ENCODE peak calls at places on chromosomes 1 and 21, in four cellular contexts. One of them, this sample, is unnamed. For H3K4me1, the result is how much of the 10 kb centered on the place peaks cover.

GRCh38 chr1:230972855-230973271 is 5.8 kb downstream of the TTC13 start:
- DNase-seq in IMR-90: peak
- DNase-seq in pancreas: no peak
- DNase-seq in K562: no peak
- DNase-seq in this sample: no peak

GRCh38 chr1:111596499-111596898 is 23.1 kb upstream of the RAP1A start:
- DNase-seq in IMR-90: no peak
- DNase-seq in pancreas: no peak
- DNase-seq in K562: no peak
- DNase-seq in this sample: no peak

GRCh38 chr1:117143856-117144255 is 22.3 kb upstream of the TRIM45 start:
- DNase-seq in K562: no peak
- DNase-seq in pancreas: no peak
- DNase-seq in IMR-90: no peak
- DNase-seq in this sample: no peak

GRCh38 chr1:202058001-202058908 is 47.9 kb downstream of the ELF3 start:
- DNase-seq in IMR-90: peak
- DNase-seq in pancreas: no peak
- DNase-seq in K562: peak
- DNase-seq in this sample: no peak

GRCh38 chr1:25347556-25347955 is 9.4 kb downstream of the TMEM50A start:
- DNase-seq in K562: no peak
- DNase-seq in IMR-90: no peak
- DNase-seq in pancreas: no peak
- DNase-seq in this sample: no peak

GRCh38 chr1:91570105-91570448 is 69.4 kb downstream of the CDC7 start:
- DNase-seq in pancreas: no peak
- DNase-seq in K562: no peak
- DNase-seq in IMR-90: no peak
- DNase-seq in this sample: no peak

GRCh38 chr1:20699558-20699957 is 18.2 kb downstream of the KIF17 start:
- DNase-seq in pancreas: no peak
- DNase-seq in K562: no peak
- DNase-seq in IMR-90: no peak
- DNase-seq in this sample: no peak

GRCh38 chr21:38787461-38788274 is 18.1 kb upstream of the ETS2 start:
- DNase-seq in IMR-90: peak
- DNase-seq in K562: peak
- DNase-seq in pancreas: peak
- DNase-seq in this sample: peak

GRCh38 chr21:28781602-28782274 is 210.9 kb downstream of the LTN1 start:
- DNase-seq in IMR-90: peak
- DNase-seq in K562: peak
- DNase-seq in pancreas: no peak
- DNase-seq in this sample: no peak

GRCh38 chr1:226659641-226660040 is 79.4 kb downstream of the ITPKB start:
- DNase-seq in IMR-90: no peak
- DNase-seq in pancreas: no peak
- DNase-seq in K562: no peak
- DNase-seq in this sample: peak

GRCh38 chr1:226661965-226662364 is 77.1 kb downstream of the ITPKB start:
- DNase-seq in IMR-90: peak
- DNase-seq in K562: no peak
- DNase-seq in pancreas: no peak
- DNase-seq in this sample: peak

GRCh38 chr1:226661271-226661670 is 77.8 kb downstream of the ITPKB start:
- DNase-seq in pancreas: no peak
- DNase-seq in K562: no peak
- DNase-seq in IMR-90: no peak
- DNase-seq in this sample: no peak

GRCh38 chr1:226659136-226659535 is 79.9 kb downstream of the ITPKB start:
- DNase-seq in IMR-90: no peak
- DNase-seq in pancreas: no peak
- DNase-seq in K562: no peak
- DNase-seq in this sample: no peak

GRCh38 chr1:226660410-226661182 is 78.5 kb downstream of the ITPKB start:
- DNase-seq in K562: no peak
- DNase-seq in IMR-90: no peak
- DNase-seq in pancreas: no peak
- DNase-seq in this sample: peak
- H3K4me1 ChIP-seq in K562: under half
- H3K4me1 ChIP-seq in IMR-90: under half
- H3K4me1 ChIP-seq in pancreas: half or more
- H3K4me1 ChIP-seq in this sample: half or more

GRCh38 chr1:234721476-234722266 is 111.7 kb upstream of the IRF2BP2 start:
- DNase-seq in K562: no peak
- DNase-seq in pancreas: peak
- DNase-seq in IMR-90: peak
- DNase-seq in this sample: no peak
- H3K4me3 ChIP-seq in K562: no peak
- H3K4me3 ChIP-seq in pancreas: no peak
- H3K4me3 ChIP-seq in IMR-90: no peak
- H3K4me3 ChIP-seq in this sample: no peak

GRCh38 chr1:173014145-173014544 is 36.6 kb downstream of the TNFSF18 start:
- DNase-seq in pancreas: no peak
- DNase-seq in IMR-90: no peak
- DNase-seq in K562: no peak
- DNase-seq in this sample: no peak

GRCh38 chr1:173020138-173020742 is 30.5 kb downstream of the TNFSF18 start:
- DNase-seq in pancreas: no peak
- DNase-seq in IMR-90: no peak
- DNase-seq in K562: no peak
- DNase-seq in this sample: no peak

GRCh38 chr1:173017792-173018191 is 32.9 kb downstream of the TNFSF18 start:
- DNase-seq in K562: no peak
- DNase-seq in pancreas: no peak
- DNase-seq in IMR-90: no peak
- DNase-seq in this sample: no peak

GRCh38 chr1:173016409-173016808 is 34.3 kb downstream of the TNFSF18 start:
- DNase-seq in IMR-90: no peak
- DNase-seq in pancreas: no peak
- DNase-seq in K562: no peak
- DNase-seq in this sample: no peak

DNA sequence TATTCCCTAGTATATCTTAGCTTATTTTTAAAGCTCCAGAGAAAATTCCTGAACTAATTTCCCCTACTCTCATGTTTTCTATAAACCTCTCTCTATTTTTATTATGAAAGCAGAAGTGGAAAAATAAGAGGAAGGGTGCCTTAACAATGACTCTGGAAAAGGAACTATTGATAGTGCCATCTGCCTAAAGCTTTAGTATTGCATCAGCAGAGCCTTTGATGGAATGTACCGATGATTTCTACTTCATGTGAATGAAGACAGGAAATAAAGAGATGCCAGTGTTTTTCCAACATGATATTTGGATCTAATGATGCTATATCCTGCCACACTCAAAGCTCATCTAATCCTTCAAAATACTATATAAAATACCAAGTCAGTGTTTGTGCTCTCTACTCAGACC is 35.1 kb downstream of the TNFSF18 start:
- DNase-seq in pancreas: no peak
- DNase-seq in K562: no peak
- DNase-seq in IMR-90: no peak
- DNase-seq in this sample: no peak
- H3K4me1 ChIP-seq in pancreas: under half
- H3K4me1 ChIP-seq in K562: under half
- H3K4me1 ChIP-seq in IMR-90: under half
- H3K4me1 ChIP-seq in this sample: under half

GRCh38 chr1:228274452-228275153 is 66.8 kb downstream of the OBSCN start:
- DNase-seq in K562: no peak
- DNase-seq in pancreas: no peak
- DNase-seq in IMR-90: no peak
- DNase-seq in this sample: no peak
- H3K4me3 ChIP-seq in K562: peak
- H3K4me3 ChIP-seq in pancreas: no peak
- H3K4me3 ChIP-seq in IMR-90: no peak
- H3K4me3 ChIP-seq in this sample: no peak

GRCh38 chr1:15220825-15221431 is 26.1 kb upstream of the FHAD1 start:
- DNase-seq in IMR-90: no peak
- DNase-seq in pancreas: no peak
- DNase-seq in K562: no peak
- DNase-seq in this sample: peak

GRCh38 chr1:15219280-15220023 is 27.6 kb upstream of the FHAD1 start:
- DNase-seq in pancreas: no peak
- DNase-seq in IMR-90: no peak
- DNase-seq in K562: no peak
- DNase-seq in this sample: no peak

GRCh38 chr1:15220024-15220392 is 27.0 kb upstream of the FHAD1 start:
- DNase-seq in IMR-90: no peak
- DNase-seq in K562: no peak
- DNase-seq in pancreas: no peak
- DNase-seq in this sample: no peak

GRCh38 chr1:15217654-15218053 is 29.4 kb upstream of the FHAD1 start:
- DNase-seq in IMR-90: no peak
- DNase-seq in K562: no peak
- DNase-seq in pancreas: no peak
- DNase-seq in this sample: no peak

GRCh38 chr1:15218287-15219279 is 28.4 kb upstream of the FHAD1 start:
- DNase-seq in pancreas: no peak
- DNase-seq in IMR-90: peak
- DNase-seq in K562: peak
- DNase-seq in this sample: no peak
- H3K4me1 ChIP-seq in pancreas: under half
- H3K4me1 ChIP-seq in IMR-90: under half
- H3K4me1 ChIP-seq in K562: under half
- H3K4me1 ChIP-seq in this sample: under half

GRCh38 chr1:206116873-206117150 is 376 bp downstream of the AVPR1B start:
- DNase-seq in pancreas: no peak
- DNase-seq in K562: no peak
- DNase-seq in IMR-90: no peak
- DNase-seq in this sample: no peak
- H3K4me3 ChIP-seq in pancreas: peak
- H3K4me3 ChIP-seq in K562: no peak
- H3K4me3 ChIP-seq in IMR-90: no peak
- H3K4me3 ChIP-seq in this sample: no peak

DNA sequence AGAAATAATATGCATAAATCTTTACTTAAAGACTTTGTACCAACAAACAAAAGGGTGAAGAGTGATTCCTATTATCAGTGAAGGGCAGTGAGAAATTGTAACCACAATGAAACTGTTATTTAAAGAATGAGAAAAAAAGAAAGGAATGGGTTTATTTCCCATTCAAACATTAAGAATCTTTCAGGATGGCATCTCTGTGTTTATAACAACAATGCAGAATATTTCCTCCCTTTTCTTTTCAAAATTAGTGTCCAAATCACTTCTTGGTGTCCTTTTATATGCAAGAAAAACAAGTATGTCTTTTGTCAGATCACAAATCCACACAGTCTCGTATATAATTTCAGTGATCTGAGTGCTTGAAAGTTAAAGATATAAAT is 61.2 kb downstream of the PTPRC start:
- DNase-seq in pancreas: no peak
- DNase-seq in IMR-90: no peak
- DNase-seq in K562: no peak
- DNase-seq in this sample: no peak
- H3K4me1 ChIP-seq in pancreas: under half
- H3K4me1 ChIP-seq in IMR-90: under half
- H3K4me1 ChIP-seq in K562: under half
- H3K4me1 ChIP-seq in this sample: under half

DNA sequence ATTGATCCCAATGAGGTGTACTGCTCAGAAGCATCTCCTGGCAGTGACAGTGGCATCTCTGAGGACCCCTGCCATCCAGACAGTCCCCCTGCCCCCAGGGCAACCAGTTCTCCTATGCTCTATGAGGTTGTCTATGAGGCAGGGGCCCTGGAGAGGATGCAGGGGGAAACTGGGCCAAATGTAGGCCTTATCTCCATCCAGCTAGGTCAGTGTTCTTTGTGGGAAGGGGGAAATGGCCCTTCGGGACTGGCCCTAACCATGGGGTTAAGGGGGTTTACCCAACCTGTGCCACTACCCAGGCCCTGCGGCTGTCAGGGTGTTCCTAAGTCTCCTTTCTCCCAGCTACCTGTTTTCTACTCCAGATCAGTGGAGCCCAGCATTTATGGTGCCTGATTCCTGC is 1.3 kb downstream of the CREB3L4 start:
- DNase-seq in pancreas: no peak
- DNase-seq in IMR-90: no peak
- DNase-seq in K562: no peak
- DNase-seq in this sample: no peak
- H3K4me3 ChIP-seq in pancreas: peak
- H3K4me3 ChIP-seq in IMR-90: no peak
- H3K4me3 ChIP-seq in K562: peak
- H3K4me3 ChIP-seq in this sample: no peak

GRCh38 chr1:67573481-67573880 is 111.5 kb upstream of the GADD45A start:
- DNase-seq in K562: no peak
- DNase-seq in pancreas: no peak
- DNase-seq in IMR-90: peak
- DNase-seq in this sample: no peak
- H3K4me1 ChIP-seq in K562: under half
- H3K4me1 ChIP-seq in pancreas: under half
- H3K4me1 ChIP-seq in IMR-90: under half
- H3K4me1 ChIP-seq in this sample: under half

GRCh38 chr21:43937898-43938309 is 72.9 kb downstream of the AGPAT3 start:
- DNase-seq in K562: no peak
- DNase-seq in IMR-90: no peak
- DNase-seq in pancreas: no peak
- DNase-seq in this sample: no peak
- H3K4me3 ChIP-seq in K562: no peak
- H3K4me3 ChIP-seq in IMR-90: no peak
- H3K4me3 ChIP-seq in pancreas: no peak
- H3K4me3 ChIP-seq in this sample: no peak